ENCODE peak calls at places on chromosomes 3 and 15, in ten cellular contexts. One of them, this sample, is unnamed. For H3K4me1 and H3K36me3, the result is how much of the 10 kb centered on the place peaks cover.

GRCh38 chr15:99143655-99144610 is 39.1 kb downstream of the SYNM start:
- DNase-seq in psoas muscle: peak
- DNase-seq in CD8-positive, alpha-beta T cell: no peak
- DNase-seq in mesendoderm: peak
- DNase-seq in transverse colon: peak
- DNase-seq in breast epithelium: peak
- DNase-seq in prostate gland: peak
- DNase-seq in mammary epithelial cell: peak
- DNase-seq in mesenchymal stem cell: peak
- DNase-seq in right atrium auricular region: peak
- DNase-seq in this sample: peak

GRCh38 chr3:47152578-47152977 is 11.3 kb downstream of the SETD2 start:
- DNase-seq in psoas muscle: no peak
- DNase-seq in CD8-positive, alpha-beta T cell: no peak
- DNase-seq in mesendoderm: peak
- DNase-seq in transverse colon: no peak
- DNase-seq in breast epithelium: no peak
- DNase-seq in prostate gland: no peak
- DNase-seq in mammary epithelial cell: no peak
- DNase-seq in mesenchymal stem cell: no peak
- DNase-seq in right atrium auricular region: no peak
- DNase-seq in this sample: no peak

GRCh38 chr15:73686781-73687256 is 2.6 kb downstream of the CD276 start:
- DNase-seq in psoas muscle: no peak
- DNase-seq in CD8-positive, alpha-beta T cell: no peak
- DNase-seq in mesendoderm: peak
- DNase-seq in transverse colon: no peak
- DNase-seq in breast epithelium: no peak
- DNase-seq in prostate gland: no peak
- DNase-seq in mammary epithelial cell: peak
- DNase-seq in mesenchymal stem cell: peak
- DNase-seq in right atrium auricular region: no peak
- DNase-seq in this sample: no peak

GRCh38 chr3:179768080-179768479 is 115.2 kb downstream of the USP13 start:
- DNase-seq in psoas muscle: no peak
- DNase-seq in CD8-positive, alpha-beta T cell: no peak
- DNase-seq in mesendoderm: peak
- DNase-seq in transverse colon: peak
- DNase-seq in breast epithelium: no peak
- DNase-seq in prostate gland: no peak
- DNase-seq in mammary epithelial cell: peak
- DNase-seq in mesenchymal stem cell: peak
- DNase-seq in right atrium auricular region: no peak
- DNase-seq in this sample: no peak

GRCh38 chr3:169041677-169042171 is 621.8 kb downstream of the MECOM start:
- DNase-seq in psoas muscle: no peak
- DNase-seq in CD8-positive, alpha-beta T cell: no peak
- DNase-seq in mesendoderm: peak
- DNase-seq in transverse colon: no peak
- DNase-seq in breast epithelium: no peak
- DNase-seq in prostate gland: no peak
- DNase-seq in mammary epithelial cell: peak
- DNase-seq in mesenchymal stem cell: peak
- DNase-seq in right atrium auricular region: no peak
- DNase-seq in this sample: no peak

GRCh38 chr15:92391640-92392039 is 2.0 kb upstream of the ST8SIA2 start:
- DNase-seq in psoas muscle: no peak
- DNase-seq in CD8-positive, alpha-beta T cell: no peak
- DNase-seq in mesendoderm: peak
- DNase-seq in transverse colon: no peak
- DNase-seq in breast epithelium: no peak
- DNase-seq in prostate gland: no peak
- DNase-seq in mammary epithelial cell: peak
- DNase-seq in mesenchymal stem cell: peak
- DNase-seq in right atrium auricular region: no peak
- DNase-seq in this sample: no peak

GRCh38 chr3:193134895-193135294 is 106.1 kb upstream of the PLAAT1 start:
- DNase-seq in psoas muscle: no peak
- DNase-seq in CD8-positive, alpha-beta T cell: no peak
- DNase-seq in mesendoderm: no peak
- DNase-seq in transverse colon: no peak
- DNase-seq in breast epithelium: no peak
- DNase-seq in prostate gland: no peak
- DNase-seq in mammary epithelial cell: peak
- DNase-seq in mesenchymal stem cell: peak
- DNase-seq in right atrium auricular region: no peak
- DNase-seq in this sample: no peak

GRCh38 chr15:98658831-98659699 is 10.7 kb downstream of the IGF1R start:
- DNase-seq in psoas muscle: no peak
- DNase-seq in CD8-positive, alpha-beta T cell: peak
- DNase-seq in mesendoderm: peak
- DNase-seq in transverse colon: peak
- DNase-seq in breast epithelium: no peak
- DNase-seq in prostate gland: peak
- DNase-seq in mammary epithelial cell: peak
- DNase-seq in mesenchymal stem cell: peak
- DNase-seq in right atrium auricular region: no peak
- DNase-seq in this sample: no peak

GRCh38 chr3:102125197-102125993 is 276.1 kb downstream of the NFKBIZ start:
- DNase-seq in psoas muscle: no peak
- DNase-seq in CD8-positive, alpha-beta T cell: no peak
- DNase-seq in mesendoderm: no peak
- DNase-seq in transverse colon: no peak
- DNase-seq in breast epithelium: no peak
- DNase-seq in prostate gland: no peak
- DNase-seq in mammary epithelial cell: no peak
- DNase-seq in mesenchymal stem cell: no peak
- DNase-seq in right atrium auricular region: no peak
- DNase-seq in this sample: no peak

GRCh38 chr15:97490429-97490828 is 470.1 kb upstream of the ARRDC4 start:
- DNase-seq in psoas muscle: no peak
- DNase-seq in CD8-positive, alpha-beta T cell: no peak
- DNase-seq in mesendoderm: no peak
- DNase-seq in transverse colon: no peak
- DNase-seq in breast epithelium: no peak
- DNase-seq in prostate gland: no peak
- DNase-seq in mammary epithelial cell: no peak
- DNase-seq in mesenchymal stem cell: no peak
- DNase-seq in right atrium auricular region: no peak
- DNase-seq in this sample: no peak

DNA sequence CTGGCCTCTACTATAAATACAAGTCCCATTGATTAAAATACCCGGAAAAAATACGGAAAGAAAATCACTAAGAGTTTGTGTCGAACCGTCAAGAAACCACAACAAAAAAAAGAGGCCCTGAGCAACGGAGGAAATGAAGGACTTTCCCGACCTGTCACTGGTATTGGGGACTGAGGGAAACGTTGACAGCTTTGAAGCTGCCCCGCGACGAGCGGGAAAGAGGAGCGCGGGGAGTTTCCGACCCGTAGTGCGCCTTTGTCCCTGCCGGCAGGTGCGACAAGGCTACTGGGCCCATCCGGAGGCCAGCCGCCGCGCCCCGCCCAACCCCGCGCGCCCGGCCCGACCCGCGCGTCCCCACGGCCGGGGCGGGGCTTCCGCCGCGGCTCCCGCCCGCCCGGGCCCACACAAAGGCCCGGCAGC is 418 bp downstream of the PBRM1 start:
- DNase-seq in psoas muscle: peak
- DNase-seq in CD8-positive, alpha-beta T cell: peak
- DNase-seq in mesendoderm: peak
- DNase-seq in transverse colon: peak
- DNase-seq in breast epithelium: peak
- DNase-seq in prostate gland: peak
- DNase-seq in mammary epithelial cell: peak
- DNase-seq in mesenchymal stem cell: peak
- DNase-seq in right atrium auricular region: peak
- DNase-seq in this sample: peak
- H3K4me1 ChIP-seq in psoas muscle: under half
- H3K4me1 ChIP-seq in CD8-positive, alpha-beta T cell: under half
- H3K4me1 ChIP-seq in mesendoderm: under half
- H3K4me1 ChIP-seq in transverse colon: under half
- H3K4me1 ChIP-seq in breast epithelium: under half
- H3K4me1 ChIP-seq in prostate gland: under half
- H3K4me1 ChIP-seq in mammary epithelial cell: under half
- H3K4me1 ChIP-seq in mesenchymal stem cell: under half
- H3K4me1 ChIP-seq in right atrium auricular region: under half
- H3K4me1 ChIP-seq in this sample: under half

DNA sequence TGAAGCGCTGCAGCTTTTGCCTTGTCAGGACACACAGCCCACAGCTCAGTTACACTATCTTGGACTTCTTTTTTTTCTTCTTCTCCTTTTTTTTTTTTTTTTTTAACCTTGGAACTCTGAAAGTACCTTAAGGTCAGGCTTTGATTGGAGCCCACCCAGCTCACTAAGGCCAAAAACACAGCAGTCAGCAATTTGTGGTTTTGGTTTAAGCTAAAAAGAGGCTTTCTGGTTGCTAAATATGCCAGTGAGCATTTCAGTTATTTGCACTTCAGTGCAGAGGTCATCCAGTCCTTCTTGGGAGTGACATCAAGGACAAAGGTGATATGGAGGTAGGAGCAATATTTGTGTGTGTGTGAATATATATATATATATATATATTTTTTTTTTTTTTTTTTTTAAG is 1.7 kb downstream of the SLC25A20 start:
- DNase-seq in psoas muscle: no peak
- DNase-seq in CD8-positive, alpha-beta T cell: no peak
- DNase-seq in mesendoderm: no peak
- DNase-seq in transverse colon: no peak
- DNase-seq in breast epithelium: no peak
- DNase-seq in prostate gland: no peak
- DNase-seq in mammary epithelial cell: no peak
- DNase-seq in mesenchymal stem cell: no peak
- DNase-seq in right atrium auricular region: no peak
- DNase-seq in this sample: no peak
- H3K27ac ChIP-seq in psoas muscle: no peak
- H3K27ac ChIP-seq in CD8-positive, alpha-beta T cell: no peak
- H3K27ac ChIP-seq in mesendoderm: no peak
- H3K27ac ChIP-seq in transverse colon: peak
- H3K27ac ChIP-seq in breast epithelium: no peak
- H3K27ac ChIP-seq in prostate gland: no peak
- H3K27ac ChIP-seq in mammary epithelial cell: no peak
- H3K27ac ChIP-seq in mesenchymal stem cell: no peak
- H3K27ac ChIP-seq in right atrium auricular region: peak
- H3K27ac ChIP-seq in this sample: no peak

DNA sequence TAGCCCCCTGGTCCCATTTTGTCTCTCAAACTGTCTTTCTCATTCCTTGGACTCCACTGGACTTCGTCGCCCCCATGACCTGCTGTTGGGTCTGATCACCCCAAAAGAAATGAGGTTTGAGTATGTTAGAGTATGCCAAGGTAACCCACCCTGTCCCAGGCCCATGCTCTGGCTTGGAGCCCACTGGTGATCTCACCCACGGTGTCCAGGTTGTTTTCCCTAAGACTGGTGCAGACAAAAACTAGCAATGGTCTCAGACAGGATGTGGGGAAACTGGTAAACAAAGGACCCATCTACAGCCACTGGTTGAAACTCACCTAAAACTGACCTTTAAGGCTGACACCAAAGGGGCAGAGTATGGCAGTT is 38.9 kb downstream of the EFCAB12 start:
- DNase-seq in psoas muscle: no peak
- DNase-seq in CD8-positive, alpha-beta T cell: no peak
- DNase-seq in mesendoderm: no peak
- DNase-seq in transverse colon: no peak
- DNase-seq in breast epithelium: no peak
- DNase-seq in prostate gland: no peak
- DNase-seq in mammary epithelial cell: no peak
- DNase-seq in mesenchymal stem cell: peak
- DNase-seq in right atrium auricular region: no peak
- DNase-seq in this sample: no peak
- H3K36me3 ChIP-seq in psoas muscle: under half
- H3K36me3 ChIP-seq in CD8-positive, alpha-beta T cell: under half
- H3K36me3 ChIP-seq in mesendoderm: under half
- H3K36me3 ChIP-seq in transverse colon: under half
- H3K36me3 ChIP-seq in breast epithelium: under half
- H3K36me3 ChIP-seq in prostate gland: under half
- H3K36me3 ChIP-seq in mammary epithelial cell: under half
- H3K36me3 ChIP-seq in mesenchymal stem cell: under half
- H3K36me3 ChIP-seq in right atrium auricular region: under half
- H3K36me3 ChIP-seq in this sample: under half

GRCh38 chr15:67809441-67809840 is 15.9 kb upstream of the SKOR1 start:
- DNase-seq in psoas muscle: no peak
- DNase-seq in CD8-positive, alpha-beta T cell: no peak
- DNase-seq in mesendoderm: no peak
- DNase-seq in transverse colon: no peak
- DNase-seq in breast epithelium: no peak
- DNase-seq in prostate gland: no peak
- DNase-seq in mammary epithelial cell: no peak
- DNase-seq in mesenchymal stem cell: no peak
- DNase-seq in right atrium auricular region: no peak
- DNase-seq in this sample: no peak
- H3K4me1 ChIP-seq in psoas muscle: under half
- H3K4me1 ChIP-seq in CD8-positive, alpha-beta T cell: under half
- H3K4me1 ChIP-seq in mesendoderm: under half
- H3K4me1 ChIP-seq in transverse colon: under half
- H3K4me1 ChIP-seq in breast epithelium: under half
- H3K4me1 ChIP-seq in prostate gland: under half
- H3K4me1 ChIP-seq in mammary epithelial cell: under half
- H3K4me1 ChIP-seq in mesenchymal stem cell: under half
- H3K4me1 ChIP-seq in right atrium auricular region: under half
- H3K4me1 ChIP-seq in this sample: under half

GRCh38 chr15:79957741-79958140 is 13.3 kb downstream of the BCL2A1 start:
- DNase-seq in psoas muscle: no peak
- DNase-seq in CD8-positive, alpha-beta T cell: no peak
- DNase-seq in mesendoderm: no peak
- DNase-seq in transverse colon: no peak
- DNase-seq in breast epithelium: no peak
- DNase-seq in prostate gland: no peak
- DNase-seq in mammary epithelial cell: no peak
- DNase-seq in mesenchymal stem cell: no peak
- DNase-seq in right atrium auricular region: no peak
- DNase-seq in this sample: no peak

GRCh38 chr15:79964232-79964820 is 6.7 kb downstream of the BCL2A1 start:
- DNase-seq in psoas muscle: no peak
- DNase-seq in CD8-positive, alpha-beta T cell: no peak
- DNase-seq in mesendoderm: no peak
- DNase-seq in transverse colon: no peak
- DNase-seq in breast epithelium: no peak
- DNase-seq in prostate gland: no peak
- DNase-seq in mammary epithelial cell: no peak
- DNase-seq in mesenchymal stem cell: no peak
- DNase-seq in right atrium auricular region: no peak
- DNase-seq in this sample: no peak

GRCh38 chr15:79962178-79962577 is 8.8 kb downstream of the BCL2A1 start:
- DNase-seq in psoas muscle: no peak
- DNase-seq in CD8-positive, alpha-beta T cell: no peak
- DNase-seq in mesendoderm: no peak
- DNase-seq in transverse colon: no peak
- DNase-seq in breast epithelium: no peak
- DNase-seq in prostate gland: no peak
- DNase-seq in mammary epithelial cell: no peak
- DNase-seq in mesenchymal stem cell: no peak
- DNase-seq in right atrium auricular region: no peak
- DNase-seq in this sample: no peak

GRCh38 chr15:79956354-79956939 is 14.5 kb downstream of the BCL2A1 start:
- DNase-seq in psoas muscle: no peak
- DNase-seq in CD8-positive, alpha-beta T cell: no peak
- DNase-seq in mesendoderm: no peak
- DNase-seq in transverse colon: no peak
- DNase-seq in breast epithelium: no peak
- DNase-seq in prostate gland: no peak
- DNase-seq in mammary epithelial cell: no peak
- DNase-seq in mesenchymal stem cell: no peak
- DNase-seq in right atrium auricular region: no peak
- DNase-seq in this sample: no peak

GRCh38 chr15:79960502-79961217 is 10.3 kb downstream of the BCL2A1 start:
- DNase-seq in psoas muscle: no peak
- DNase-seq in CD8-positive, alpha-beta T cell: no peak
- DNase-seq in mesendoderm: no peak
- DNase-seq in transverse colon: no peak
- DNase-seq in breast epithelium: no peak
- DNase-seq in prostate gland: no peak
- DNase-seq in mammary epithelial cell: no peak
- DNase-seq in mesenchymal stem cell: peak
- DNase-seq in right atrium auricular region: no peak
- DNase-seq in this sample: no peak
- H3K27ac ChIP-seq in psoas muscle: no peak
- H3K27ac ChIP-seq in CD8-positive, alpha-beta T cell: no peak
- H3K27ac ChIP-seq in mesendoderm: no peak
- H3K27ac ChIP-seq in transverse colon: no peak
- H3K27ac ChIP-seq in breast epithelium: no peak
- H3K27ac ChIP-seq in prostate gland: no peak
- H3K27ac ChIP-seq in mammary epithelial cell: no peak
- H3K27ac ChIP-seq in mesenchymal stem cell: no peak
- H3K27ac ChIP-seq in right atrium auricular region: no peak
- H3K27ac ChIP-seq in this sample: no peak